ENCODE peak calls at places on chromosomes 4 and X, in ten cellular contexts. One of them, this sample, is unnamed.

GRCh38 chr4:80207172-80207583 is 9.9 kb downstream of the PRDM8 start:
- DNase-seq in stomach: no peak
- DNase-seq in A549: no peak
- DNase-seq in spleen: no peak
- DNase-seq in NB4: no peak
- DNase-seq in upper lobe of left lung: no peak
- DNase-seq in sigmoid colon: no peak
- DNase-seq in testis: no peak
- DNase-seq in adrenal gland: no peak
- DNase-seq in IMR-90: no peak
- DNase-seq in this sample: no peak

GRCh38 chr4:186935881-186936280 is 212.2 kb upstream of the FAT1 start:
- DNase-seq in upper lobe of left lung: no peak
- DNase-seq in IMR-90: no peak
- DNase-seq in stomach: no peak
- DNase-seq in A549: no peak
- DNase-seq in NB4: no peak
- DNase-seq in testis: no peak
- DNase-seq in sigmoid colon: no peak
- DNase-seq in spleen: no peak
- DNase-seq in adrenal gland: no peak
- DNase-seq in this sample: no peak

GRCh38 chr4:98359646-98360045 is 98.5 kb downstream of the RAP1GDS1 start:
- DNase-seq in A549: no peak
- DNase-seq in stomach: no peak
- DNase-seq in NB4: no peak
- DNase-seq in sigmoid colon: no peak
- DNase-seq in spleen: no peak
- DNase-seq in upper lobe of left lung: no peak
- DNase-seq in adrenal gland: no peak
- DNase-seq in IMR-90: no peak
- DNase-seq in testis: no peak
- DNase-seq in this sample: no peak

GRCh38 chr4:2902126-2902525 is 58.5 kb downstream of the ADD1 start:
- DNase-seq in stomach: no peak
- DNase-seq in upper lobe of left lung: no peak
- DNase-seq in sigmoid colon: no peak
- DNase-seq in testis: no peak
- DNase-seq in spleen: no peak
- DNase-seq in A549: no peak
- DNase-seq in adrenal gland: no peak
- DNase-seq in NB4: no peak
- DNase-seq in IMR-90: no peak
- DNase-seq in this sample: no peak

GRCh38 chrX:15911729-15912550 is 57.3 kb upstream of the AP1S2 start:
- DNase-seq in adrenal gland: no peak
- DNase-seq in stomach: no peak
- DNase-seq in A549: peak
- DNase-seq in NB4: peak
- DNase-seq in IMR-90: no peak
- DNase-seq in spleen: no peak
- DNase-seq in sigmoid colon: no peak
- DNase-seq in upper lobe of left lung: peak
- DNase-seq in testis: no peak
- DNase-seq in this sample: no peak

GRCh38 chrX:138034136-138034535 is 468.2 kb downstream of the ZIC3 start:
- DNase-seq in sigmoid colon: no peak
- DNase-seq in A549: peak
- DNase-seq in NB4: peak
- DNase-seq in upper lobe of left lung: no peak
- DNase-seq in testis: no peak
- DNase-seq in IMR-90: no peak
- DNase-seq in adrenal gland: no peak
- DNase-seq in spleen: no peak
- DNase-seq in stomach: no peak
- DNase-seq in this sample: no peak

GRCh38 chr4:185395255-185395955 is at the start of gene LRP2BP:
- DNase-seq in testis: no peak
- DNase-seq in A549: no peak
- DNase-seq in spleen: no peak
- DNase-seq in upper lobe of left lung: no peak
- DNase-seq in IMR-90: no peak
- DNase-seq in adrenal gland: no peak
- DNase-seq in stomach: no peak
- DNase-seq in NB4: peak
- DNase-seq in sigmoid colon: no peak
- DNase-seq in this sample: no peak

GRCh38 chr4:155999743-156000142 is 46.1 kb upstream of the CTSO start:
- DNase-seq in adrenal gland: no peak
- DNase-seq in testis: peak
- DNase-seq in stomach: no peak
- DNase-seq in sigmoid colon: no peak
- DNase-seq in upper lobe of left lung: no peak
- DNase-seq in spleen: no peak
- DNase-seq in NB4: no peak
- DNase-seq in A549: no peak
- DNase-seq in IMR-90: no peak
- DNase-seq in this sample: no peak

GRCh38 chr4:68864438-68865177 is 48.8 kb downstream of the UGT2B10 start:
- DNase-seq in stomach: peak
- DNase-seq in spleen: no peak
- DNase-seq in upper lobe of left lung: peak
- DNase-seq in adrenal gland: no peak
- DNase-seq in A549: peak
- DNase-seq in sigmoid colon: no peak
- DNase-seq in IMR-90: no peak
- DNase-seq in testis: no peak
- DNase-seq in NB4: peak
- DNase-seq in this sample: no peak
- TF ChIP-seq POLR2A in stomach: no peak
- TF ChIP-seq POLR2A in spleen: no peak
- TF ChIP-seq POLR2A in upper lobe of left lung: no peak
- TF ChIP-seq POLR2A in adrenal gland: no peak
- TF ChIP-seq POLR2A in A549: no peak
- TF ChIP-seq POLR2A in sigmoid colon: no peak
- TF ChIP-seq POLR2A in IMR-90: no peak
- TF ChIP-seq POLR2A in testis: no peak
- TF ChIP-seq POLR2A in NB4: no peak
- TF ChIP-seq POLR2A in this sample: no peak

GRCh38 chrX:101617211-101618191 is at the start of gene ARMCX6:
- DNase-seq in adrenal gland: peak
- DNase-seq in IMR-90: peak
- DNase-seq in upper lobe of left lung: peak
- DNase-seq in spleen: peak
- DNase-seq in sigmoid colon: peak
- DNase-seq in testis: peak
- DNase-seq in NB4: peak
- DNase-seq in stomach: peak
- DNase-seq in A549: peak
- DNase-seq in this sample: peak
- TF ChIP-seq POLR2A in adrenal gland: no peak
- TF ChIP-seq POLR2A in IMR-90: no peak
- TF ChIP-seq POLR2A in upper lobe of left lung: peak
- TF ChIP-seq POLR2A in spleen: no peak
- TF ChIP-seq POLR2A in sigmoid colon: no peak
- TF ChIP-seq POLR2A in testis: no peak
- TF ChIP-seq POLR2A in NB4: no peak
- TF ChIP-seq POLR2A in stomach: no peak
- TF ChIP-seq POLR2A in A549: peak
- TF ChIP-seq POLR2A in this sample: no peak

GRCh38 chrX:150982786-150983525 is at the start of gene HMGB3:
- DNase-seq in stomach: peak
- DNase-seq in sigmoid colon: peak
- DNase-seq in testis: peak
- DNase-seq in spleen: peak
- DNase-seq in NB4: peak
- DNase-seq in IMR-90: peak
- DNase-seq in upper lobe of left lung: peak
- DNase-seq in A549: peak
- DNase-seq in adrenal gland: peak
- DNase-seq in this sample: peak
- TF ChIP-seq POLR2A in stomach: no peak
- TF ChIP-seq POLR2A in sigmoid colon: no peak
- TF ChIP-seq POLR2A in testis: no peak
- TF ChIP-seq POLR2A in spleen: no peak
- TF ChIP-seq POLR2A in NB4: peak
- TF ChIP-seq POLR2A in IMR-90: no peak
- TF ChIP-seq POLR2A in upper lobe of left lung: peak
- TF ChIP-seq POLR2A in A549: peak
- TF ChIP-seq POLR2A in adrenal gland: peak
- TF ChIP-seq POLR2A in this sample: no peak

GRCh38 chr4:139910106-139910505 is 243.9 kb downstream of the MAML3 start:
- DNase-seq in adrenal gland: no peak
- DNase-seq in upper lobe of left lung: no peak
- DNase-seq in IMR-90: peak
- DNase-seq in sigmoid colon: no peak
- DNase-seq in A549: no peak
- DNase-seq in testis: no peak
- DNase-seq in stomach: no peak
- DNase-seq in NB4: no peak
- DNase-seq in spleen: no peak
- DNase-seq in this sample: no peak
- TF ChIP-seq POLR2A in adrenal gland: no peak
- TF ChIP-seq POLR2A in upper lobe of left lung: no peak
- TF ChIP-seq POLR2A in IMR-90: no peak
- TF ChIP-seq POLR2A in sigmoid colon: no peak
- TF ChIP-seq POLR2A in A549: no peak
- TF ChIP-seq POLR2A in testis: no peak
- TF ChIP-seq POLR2A in stomach: no peak
- TF ChIP-seq POLR2A in NB4: no peak
- TF ChIP-seq POLR2A in spleen: no peak
- TF ChIP-seq POLR2A in this sample: no peak

GRCh38 chrX:3743821-3744439 is 30.5 kb upstream of the PRKX start:
- DNase-seq in adrenal gland: no peak
- DNase-seq in testis: no peak
- DNase-seq in spleen: no peak
- DNase-seq in upper lobe of left lung: peak
- DNase-seq in IMR-90: no peak
- DNase-seq in sigmoid colon: no peak
- DNase-seq in A549: no peak
- DNase-seq in NB4: peak
- DNase-seq in stomach: no peak
- DNase-seq in this sample: no peak

GRCh38 chrX:3733043-3733430 is 19.6 kb upstream of the PRKX start:
- DNase-seq in sigmoid colon: no peak
- DNase-seq in IMR-90: no peak
- DNase-seq in spleen: no peak
- DNase-seq in adrenal gland: no peak
- DNase-seq in A549: no peak
- DNase-seq in upper lobe of left lung: no peak
- DNase-seq in stomach: no peak
- DNase-seq in testis: no peak
- DNase-seq in NB4: no peak
- DNase-seq in this sample: no peak

GRCh38 chrX:3738489-3738888 is 25.0 kb upstream of the PRKX start:
- DNase-seq in sigmoid colon: no peak
- DNase-seq in IMR-90: no peak
- DNase-seq in stomach: no peak
- DNase-seq in adrenal gland: no peak
- DNase-seq in NB4: no peak
- DNase-seq in upper lobe of left lung: no peak
- DNase-seq in testis: no peak
- DNase-seq in spleen: no peak
- DNase-seq in A549: no peak
- DNase-seq in this sample: no peak
- TF ChIP-seq POLR2A in sigmoid colon: no peak
- TF ChIP-seq POLR2A in IMR-90: no peak
- TF ChIP-seq POLR2A in stomach: no peak
- TF ChIP-seq POLR2A in adrenal gland: no peak
- TF ChIP-seq POLR2A in NB4: no peak
- TF ChIP-seq POLR2A in upper lobe of left lung: no peak
- TF ChIP-seq POLR2A in testis: no peak
- TF ChIP-seq POLR2A in spleen: no peak
- TF ChIP-seq POLR2A in A549: no peak
- TF ChIP-seq POLR2A in this sample: no peak

DNA sequence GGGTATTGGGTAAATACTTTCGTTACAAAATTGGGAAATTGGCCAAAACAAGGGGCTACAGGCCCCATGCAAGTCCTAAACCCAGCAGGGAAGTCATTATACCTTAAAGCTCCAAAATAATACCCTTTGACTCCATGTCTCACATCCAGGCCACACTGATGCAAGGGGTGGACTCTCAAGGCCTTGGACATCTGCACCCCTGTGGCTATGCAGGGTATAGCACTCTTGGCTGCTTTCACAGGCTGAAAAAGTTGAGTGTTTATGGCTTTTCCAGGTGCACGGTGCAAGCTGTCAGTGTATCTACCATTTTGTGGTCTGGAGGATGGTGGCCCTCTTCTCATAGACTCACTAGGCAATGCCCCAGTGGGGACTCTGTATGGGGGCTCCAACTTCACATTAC is 326.5 kb downstream of the TEX13C start:
- DNase-seq in A549: peak
- DNase-seq in spleen: no peak
- DNase-seq in stomach: no peak
- DNase-seq in adrenal gland: no peak
- DNase-seq in upper lobe of left lung: no peak
- DNase-seq in testis: peak
- DNase-seq in NB4: peak
- DNase-seq in IMR-90: no peak
- DNase-seq in sigmoid colon: no peak
- DNase-seq in this sample: no peak
- TF ChIP-seq POLR2A in A549: no peak
- TF ChIP-seq POLR2A in spleen: no peak
- TF ChIP-seq POLR2A in stomach: no peak
- TF ChIP-seq POLR2A in adrenal gland: no peak
- TF ChIP-seq POLR2A in upper lobe of left lung: no peak
- TF ChIP-seq POLR2A in testis: no peak
- TF ChIP-seq POLR2A in NB4: no peak
- TF ChIP-seq POLR2A in IMR-90: no peak
- TF ChIP-seq POLR2A in sigmoid colon: no peak
- TF ChIP-seq POLR2A in this sample: no peak

This sample was measured in GM12891.